ENCODE peak calls at places on chromosomes 12 and 14, in seven cellular contexts. K, U, D, M, C, V and R are unnamed samples.

GRCh38 chr12:124518051-124518932 is 49.1 kb downstream of the NCOR2 start:
- DNase-seq in K (peak; percentile 77), U (no peak), D (peak; percentile 100), M (peak; percentile 99), C (peak; percentile 100), V (peak; percentile 96), R (peak; percentile 100)

GRCh38 chr14:74527736-74528280 is 34.2 kb downstream of the ISCA2 start:
- DNase-seq in K (no peak), U (no peak), D (no peak), M (no peak), C (no peak), V (no peak), R (no peak)

GRCh38 chr14:68822132-68822651 is 29.3 kb upstream of the ZFP36L1 start:
- DNase-seq in K (no peak), U (no peak), D (no peak), M (no peak), C (no peak), V (no peak), R (no peak)

GRCh38 chr12:13211859-13212664 is 15.5 kb downstream of the EMP1 start:
- DNase-seq in K (peak; percentile 83), U (peak; percentile 92), D (peak; percentile 84), M (peak; percentile 62), C (no peak), V (no peak), R (peak; percentile 70)

GRCh38 chr12:64946132-64946829 is 121.8 kb downstream of the TBC1D30 start:
- DNase-seq in K (no peak), U (no peak), D (peak; percentile 37), M (peak; percentile 39), C (no peak), V (no peak), R (peak; percentile 75)

GRCh38 chr14:104513641-104514046 is 65.9 kb upstream of the C14orf180 start:
- DNase-seq in K (no peak), U (no peak), D (no peak), M (no peak), C (no peak), V (no peak), R (no peak)

GRCh38 chr12:18700254-18700653 is 37.6 kb downstream of the PLCZ1 start:
- DNase-seq in K (no peak), U (no peak), D (peak; percentile 97), M (peak; percentile 97), C (no peak), V (no peak), R (peak; percentile 85)

GRCh38 chr12:7017870-7018349 is 366 bp downstream of the LPCAT3 start:
- DNase-seq in K (no peak), U (no peak), D (no peak), M (no peak), C (no peak), V (no peak), R (no peak)

GRCh38 chr12:18811268-18811667 is 73.3 kb downstream of the CAPZA3 start:
- DNase-seq in K (no peak), U (no peak), D (peak; percentile 31), M (peak; percentile 17), C (no peak), V (no peak), R (no peak)

GRCh38 chr14:37142835-37143499 is 29.4 kb downstream of the SLC25A21 start:
- DNase-seq in K (peak; percentile 8), U (no peak), D (peak; percentile 4), M (peak; percentile 42), C (no peak), V (no peak), R (peak; percentile 83)

GRCh38 chr12:52602552-52602951 is 1.3 kb upstream of the KRT72 start:
- DNase-seq in K (no peak), U (no peak), D (no peak), M (no peak), C (peak; percentile 53), V (no peak), R (no peak)

GRCh38 chr12:96403870-96404269 is 3.6 kb upstream of the CDK17 start:
- DNase-seq in K (no peak), U (peak; percentile 46), D (no peak), M (no peak), C (no peak), V (no peak), R (no peak)

GRCh38 chr12:118402251-118402650 is 25.9 kb downstream of the SUDS3 start:
- DNase-seq in K (no peak), U (no peak), D (peak; percentile 74), M (peak; percentile 90), C (no peak), V (no peak), R (peak; percentile 79)

GRCh38 chr14:71415404-71415690 is 508.1 kb downstream of the PCNX1 start:
- DNase-seq in K (no peak), U (no peak), D (peak; percentile 77), M (peak; percentile 73), C (no peak), V (no peak), R (peak; percentile 55)

GRCh38 chr14:24928501-24928900 is 121.4 kb downstream of the STXBP6 start:
- DNase-seq in K (no peak), U (no peak), D (no peak), M (no peak), C (no peak), V (no peak), R (no peak)

GRCh38 chr12:110555509-110556406 is 27.4 kb downstream of the PPTC7 start:
- DNase-seq in K (no peak), U (no peak), D (peak; percentile 54), M (peak; percentile 83), C (no peak), V (no peak), R (peak; percentile 77)

GRCh38 chr12:124927325-124928094 is 13.1 kb upstream of the UBC start:
- DNase-seq in K (peak; percentile 89), U (peak; percentile 92), D (peak; percentile 88), M (peak; percentile 83), C (peak; percentile 99), V (peak; percentile 89), R (peak; percentile 88)

GRCh38 chr12:29043069-29043468 is 106.0 kb upstream of the FAR2 start:
- DNase-seq in K (no peak), U (no peak), D (peak; percentile 13), M (peak; percentile 91), C (no peak), V (no peak), R (peak; percentile 54)

GRCh38 chr12:114878781-114879180 is 194.8 kb upstream of the TBX3 start:
- DNase-seq in K (no peak), U (no peak), D (no peak), M (no peak), C (no peak), V (no peak), R (no peak)

GRCh38 chr12:94792690-94793089 is 142.3 kb upstream of the TMCC3 start:
- DNase-seq in K (no peak), U (no peak), D (peak; percentile 62), M (no peak), C (no peak), V (no peak), R (peak; percentile 33)

GRCh38 chr14:105375635-105376057 is 22.7 kb upstream of the TEX22 start:
- DNase-seq in K (no peak), U (no peak), D (peak; percentile 13), M (peak; percentile 21), C (no peak), V (no peak), R (no peak)

GRCh38 chr14:91350813-91351507 is 66.7 kb downstream of the CCDC88C start:
- DNase-seq in K (no peak), U (no peak), D (no peak), M (peak; percentile 4), C (no peak), V (peak; percentile 20), R (no peak)

GRCh38 chr12:64256166-64256800 is 34.2 kb upstream of the KICS2 start:
- DNase-seq in K (peak; percentile 77), U (peak; percentile 83), D (peak; percentile 80), M (peak; percentile 72), C (no peak), V (no peak), R (peak; percentile 72)

GRCh38 chr12:9319044-9319841 is 111.0 kb upstream of the PZP start:
- DNase-seq in K (peak; percentile 20), U (no peak), D (peak; percentile 22), M (no peak), C (no peak), V (no peak), R (no peak)
- TF ChIP-seq CTCF in K (no peak), U (peak; percentile 29), D (peak; percentile 42), M (no peak), C (no peak), V (no peak), R (peak; percentile 42)

GRCh38 chr14:98169170-98169587 is 1102.8 kb downstream of the BCL11B start:
- DNase-seq in K (no peak), U (no peak), D (no peak), M (no peak), C (no peak), V (no peak), R (no peak)

GRCh38 chr14:98170580-98170979 is 1101.4 kb downstream of the BCL11B start:
- DNase-seq in K (no peak), U (no peak), D (no peak), M (no peak), C (no peak), V (no peak), R (no peak)

GRCh38 chr14:98168196-98168985 is 1103.6 kb downstream of the BCL11B start:
- DNase-seq in K (no peak), U (no peak), D (no peak), M (no peak), C (no peak), V (no peak), R (no peak)

GRCh38 chr14:98167702-98168101 is 1104.3 kb downstream of the BCL11B start:
- DNase-seq in K (no peak), U (no peak), D (no peak), M (no peak), C (no peak), V (no peak), R (no peak)

DNA sequence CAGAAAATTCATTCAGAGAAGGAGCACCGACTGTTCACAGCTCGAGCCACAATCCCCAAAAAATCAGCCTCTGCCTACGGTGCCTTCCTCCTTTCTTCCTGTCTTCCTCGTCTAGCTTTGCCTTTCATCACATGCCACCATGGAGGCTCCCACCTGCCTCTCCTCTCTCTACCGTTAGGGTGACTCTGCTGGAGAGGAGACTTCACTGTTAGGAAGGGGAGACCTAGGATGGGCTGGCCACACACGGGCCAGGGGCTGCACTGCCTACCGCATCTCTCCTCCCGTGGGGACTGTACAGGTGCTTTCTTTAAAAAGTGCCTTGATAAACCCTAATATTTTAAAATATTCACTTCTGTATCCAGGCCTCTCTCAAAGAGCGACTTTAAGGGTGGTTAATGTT is 1104.7 kb downstream of the BCL11B start:
- DNase-seq in K (no peak), U (no peak), D (no peak), M (no peak), C (no peak), V (no peak), R (no peak)
- H3K4me3 ChIP-seq in K (no peak overlapping the region), U (no peak overlapping the region), D (no peak overlapping the region), M (no peak overlapping the region), C (no peak overlapping the region), V (no peak overlapping the region), R (no peak overlapping the region)

GRCh38 chr12:74412607-74413230 is 124.9 kb upstream of the ATXN7L3B start:
- DNase-seq in K (no peak), U (peak; percentile 48), D (peak; percentile 32), M (peak; percentile 14), C (no peak), V (no peak), R (peak; percentile 35)
- TF ChIP-seq CTCF in K (peak; percentile 63), U (peak; percentile 64), D (peak; percentile 34), M (peak; percentile 43), C (no peak), V (peak; percentile 39), R (peak; percentile 31)

DNA sequence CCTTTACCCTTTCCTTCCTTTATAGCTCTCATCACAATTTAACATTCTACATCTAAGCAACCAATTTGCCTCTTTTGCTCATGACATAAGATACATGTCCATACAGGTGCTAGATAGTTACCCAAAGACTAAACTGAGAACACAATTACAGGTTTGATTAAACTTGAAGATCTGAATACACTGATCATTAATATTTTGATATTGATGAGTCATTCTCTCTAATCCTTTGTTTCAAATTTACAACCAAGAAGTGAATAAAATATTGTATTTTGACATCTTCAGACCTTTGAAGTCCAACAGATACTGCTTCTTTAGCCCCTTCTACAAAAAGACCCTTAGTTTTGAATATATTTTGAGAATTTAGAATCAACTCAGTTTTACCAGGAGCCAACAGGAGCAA is 2.6 kb downstream of the NAP1L1 start:
- DNase-seq in K (no peak), U (no peak), D (no peak), M (no peak), C (no peak), V (no peak), R (no peak)
- H3K4me3 ChIP-seq in K (peak overlapping the region; percentile 92), U (peak overlapping the region; percentile 74), D (no peak overlapping the region), M (no peak overlapping the region), C (no peak overlapping the region), V (peak overlapping the region; percentile 92), R (no peak overlapping the region)